ENCODE peak calls at places on chromosome 6, in nine cellular contexts. E is stimulated activated CD4-positive, alpha-beta T cell treated with anti-CD3 and anti-CD28 coated beads, Interleukin-1b, Interleukin-23, amount 100 ng/mL, for 24 hours; K is T-helper 9 cell; L is mesendoderm; T is NCI-H345; S is NCI-H1092; G is uterus; O is EL; Q is AG04449. F is an unnamed sample.

GRCh38 chr6:6803180-6803978 is 214.9 kb downstream of the LY86 start:
- DNase-seq in E (no peak), K (no peak), L (no peak), T (no peak), S (no peak), G (no peak), O (no peak), Q (no peak), F (no peak)

GRCh38 chr6:48615041-48615440 is 504.0 kb upstream of the PTCHD4 start:
- DNase-seq in E (no peak), K (no peak), L (no peak), T (no peak), S (no peak), G (no peak), O (peak; percentile 34), Q (peak; percentile 5), F (peak; percentile 55)

GRCh38 chr6:121297699-121298098 is 36.6 kb downstream of the TBC1D32 start:
- DNase-seq in E (no peak), K (no peak), L (no peak), T (no peak), S (no peak), G (no peak), O (no peak), Q (no peak), F (peak; percentile 37)

GRCh38 chr6:149566372-149567193 is at the start of gene GINM1:
- DNase-seq in E (peak; percentile 22), K (peak; percentile 38), L (peak; percentile 73), T (peak; percentile 75), S (peak; percentile 45), G (peak; percentile 47), O (peak; percentile 43), Q (no peak), F (peak; percentile 27)

GRCh38 chr6:21732731-21733130 is 139.2 kb downstream of the SOX4 start:
- DNase-seq in E (no peak), K (no peak), L (no peak), T (no peak), S (no peak), G (no peak), O (no peak), Q (no peak), F (no peak)

GRCh38 chr6:128784266-128784665 is 98.7 kb upstream of the LAMA2 start:
- DNase-seq in E (no peak), K (no peak), L (peak; percentile 13), T (no peak), S (no peak), G (no peak), O (no peak), Q (no peak), F (no peak)

GRCh38 chr6:87281426-87281825 is 41.0 kb upstream of the SMIM8 start:
- DNase-seq in E (no peak), K (no peak), L (no peak), T (no peak), S (no peak), G (no peak), O (no peak), Q (no peak), F (no peak)

GRCh38 chr6:122665929-122666328 is 55.7 kb downstream of the PKIB start:
- DNase-seq in E (no peak), K (no peak), L (no peak), T (no peak), S (no peak), G (no peak), O (no peak), Q (no peak), F (no peak)

GRCh38 chr6:11212625-11213024 is 19.8 kb downstream of the NEDD9 start:
- DNase-seq in E (no peak), K (no peak), L (no peak), T (no peak), S (no peak), G (peak; percentile 69), O (peak; percentile 96), Q (no peak), F (peak; percentile 88)

GRCh38 chr6:9933674-9934073 is 481.2 kb downstream of the TFAP2A start:
- DNase-seq in E (no peak), K (no peak), L (no peak), T (no peak), S (no peak), G (no peak), O (peak; percentile 48), Q (no peak), F (no peak)

GRCh38 chr6:163827157-163827556 is 412.6 kb downstream of the QKI start:
- DNase-seq in E (no peak), K (no peak), L (no peak), T (no peak), S (no peak), G (no peak), O (no peak), Q (no peak), F (no peak)

GRCh38 chr6:4635666-4636065 is 140.5 kb upstream of the CDYL start:
- DNase-seq in E (no peak), K (no peak), L (no peak), T (no peak), S (no peak), G (no peak), O (no peak), Q (no peak), F (peak; percentile 12)

GRCh38 chr6:33897193-33897479 is 93.3 kb upstream of the MLN start:
- DNase-seq in E (no peak), K (no peak), L (no peak), T (no peak), S (no peak), G (peak; percentile 33), O (no peak), Q (no peak), F (no peak)

GRCh38 chr6:155314773-155315515 is 660 bp upstream of the TFB1M start:
- DNase-seq in E (peak; percentile 17), K (peak; percentile 22), L (no peak), T (peak; percentile 75), S (peak; percentile 71), G (peak; percentile 36), O (peak; percentile 89), Q (peak; percentile 59), F (peak; percentile 91)

GRCh38 chr6:6686748-6687601 is 98.5 kb downstream of the LY86 start:
- DNase-seq in E (peak; percentile 19), K (no peak), L (peak; percentile 98), T (peak; percentile 90), S (peak; percentile 83), G (peak; percentile 65), O (peak; percentile 82), Q (no peak), F (no peak)

GRCh38 chr6:20715135-20715806 is 181.0 kb downstream of the CDKAL1 start:
- DNase-seq in E (no peak), K (no peak), L (no peak), T (no peak), S (no peak), G (no peak), O (no peak), Q (no peak), F (no peak)

GRCh38 chr6:165403006-165403405 is 93.6 kb upstream of the C6orf118 start:
- DNase-seq in E (no peak), K (no peak), L (peak; percentile 27), T (no peak), S (no peak), G (no peak), O (no peak), Q (no peak), F (no peak)